ENCODE peak calls at places on chromosome 10, in nine cellular contexts. G is stimulated activated CD8-positive, alpha-beta memory T cell treated with anti-CD3 and anti-CD28 coated beads, Interleukin-7, amount 100 ng/mL, for 1 hour; R is NCI-H2081; H is RCC 7860; Y is non-pigmented ciliary epithelial cell; Q is HEK293T; O is mesendoderm; F is activated gamma-delta T cell treated with Interleukin-2 at 50 U/mL for 16 hours; V is Kasumi-1. J is an unnamed sample.

GRCh38 chr10:69458426-69459100 is 7.3 kb downstream of the TSPAN15 start:
- DNase-seq in Q (no peak), V (no peak), O (peak; percentile 47), F (no peak), G (no peak), Y (no peak), R (no peak), H (no peak), J (no peak)

GRCh38 chr10:62050941-62051433 is 149.5 kb downstream of the ARID5B start:
- DNase-seq in G (peak; percentile 27), O (peak; percentile 84), H (peak; percentile 94), R (peak; percentile 13), Q (no peak), F (peak; percentile 64), V (no peak), Y (peak; percentile 90), J (peak; percentile 88)

GRCh38 chr10:110803830-110804338 is 67.8 kb upstream of the PDCD4 start:
- DNase-seq in G (peak; percentile 12), F (peak; percentile 51), H (no peak), Y (no peak), V (peak; percentile 88), R (no peak), O (peak; percentile 81), Q (peak; percentile 58), J (peak; percentile 38)

GRCh38 chr10:61541960-61542359 is 88.8 kb upstream of the TMEM26 start:
- DNase-seq in O (no peak), Q (no peak), Y (no peak), F (no peak), R (no peak), G (no peak), H (no peak), V (no peak), J (no peak)

GRCh38 chr10:100391163-100392002 is 44.4 kb downstream of the SCD start:
- DNase-seq in V (no peak), Y (no peak), R (no peak), H (no peak), F (no peak), Q (no peak), G (no peak), O (no peak), J (no peak)

GRCh38 chr10:51659344-51659743 is 40.1 kb downstream of the CSTF2T start:
- DNase-seq in H (no peak), V (no peak), O (no peak), Q (no peak), R (no peak), G (no peak), Y (no peak), F (no peak), J (no peak)

GRCh38 chr10:93941603-93942002 is 47.8 kb downstream of the SLC35G1 start:
- DNase-seq in O (no peak), Q (no peak), H (no peak), Y (no peak), G (no peak), V (no peak), R (no peak), F (no peak), J (no peak)

GRCh38 chr10:52308251-52309031 is 5.6 kb upstream of the DKK1 start:
- DNase-seq in Y (peak; percentile 60), V (peak; percentile 95), R (peak; percentile 18), G (no peak), F (no peak), H (peak; percentile 53), O (peak; percentile 86), Q (peak; percentile 82), J (peak; percentile 18)

GRCh38 chr10:37856881-37857286 is 526 bp downstream of the ZNF248 start:
- DNase-seq in V (peak; percentile 50), O (peak; percentile 50), G (no peak), H (peak; percentile 10), R (no peak), Q (peak; percentile 7), F (peak; percentile 8), Y (no peak), J (peak; percentile 29)

GRCh38 chr10:132243141-132243540 is 56.4 kb downstream of the DPYSL4 start:
- DNase-seq in Y (no peak), H (no peak), O (no peak), F (no peak), R (no peak), V (no peak), Q (no peak), G (no peak), J (no peak)

GRCh38 chr10:17597386-17597785 is 19.8 kb downstream of the HACD1 start:
- DNase-seq in V (no peak), Y (no peak), R (no peak), F (no peak), G (no peak), O (no peak), H (no peak), Q (no peak), J (no peak)

GRCh38 chr10:59885430-59886134 is 20.8 kb downstream of the CCDC6 start:
- DNase-seq in O (peak; percentile 48), G (no peak), Y (no peak), R (no peak), H (no peak), F (no peak), Q (no peak), V (peak; percentile 97), J (peak; percentile 45)

GRCh38 chr10:105148456-105148855 is 507.4 kb downstream of the SORCS3 start:
- DNase-seq in G (no peak), V (no peak), F (no peak), O (no peak), Q (no peak), H (no peak), R (no peak), Y (no peak), J (no peak)

GRCh38 chr10:127345231-127345965 is 149.0 kb upstream of the INSYN2A start:
- DNase-seq in H (no peak), Y (no peak), F (no peak), R (peak; percentile 23), Q (no peak), O (peak; percentile 27), G (no peak), V (no peak), J (no peak)

J was measured in activated T-cell treated with anti-CD3 and anti-CD28 coated beads, Interleukin-2, amount 50 U/mL, for 72 hours.